ENCODE peak calls at places on chromosomes 5 and 9, in four cellular contexts. One of them, this sample, is unnamed.

GRCh38 chr9:133883356-133883755 is 108.8 kb downstream of the VAV2 start:
- DNase-seq in IMR-90: no peak
- DNase-seq in adrenal gland: no peak
- DNase-seq in HepG2: no peak
- DNase-seq in this sample: no peak

GRCh38 chr5:116571568-116572321 is 2.9 kb downstream of the SEMA6A start:
- DNase-seq in IMR-90: no peak
- DNase-seq in adrenal gland: no peak
- DNase-seq in HepG2: peak
- DNase-seq in this sample: no peak

GRCh38 chr5:151719228-151719861 is 32.6 kb upstream of the SPARC start:
- DNase-seq in IMR-90: peak
- DNase-seq in adrenal gland: peak
- DNase-seq in HepG2: peak
- DNase-seq in this sample: no peak

GRCh38 chr9:123617286-123617685 is 261.3 kb downstream of the CRB2 start:
- DNase-seq in IMR-90: no peak
- DNase-seq in adrenal gland: no peak
- DNase-seq in HepG2: no peak
- DNase-seq in this sample: no peak

GRCh38 chr5:91020065-91020800 is 362.9 kb downstream of the ARRDC3 start:
- DNase-seq in IMR-90: peak
- DNase-seq in adrenal gland: no peak
- DNase-seq in HepG2: no peak
- DNase-seq in this sample: no peak

GRCh38 chr5:68744196-68744595 is 349.6 kb upstream of the SLC30A5 start:
- DNase-seq in IMR-90: no peak
- DNase-seq in adrenal gland: no peak
- DNase-seq in HepG2: no peak
- DNase-seq in this sample: no peak

GRCh38 chr5:134136221-134136631 is 21.7 kb downstream of the TCF7 start:
- DNase-seq in IMR-90: no peak
- DNase-seq in adrenal gland: no peak
- DNase-seq in HepG2: no peak
- DNase-seq in this sample: no peak

GRCh38 chr5:155934964-155935363 is 392.0 kb upstream of the SGCD start:
- DNase-seq in IMR-90: no peak
- DNase-seq in adrenal gland: no peak
- DNase-seq in HepG2: no peak
- DNase-seq in this sample: no peak

GRCh38 chr9:31745468-31745867 is 639.0 kb upstream of the ACO1 start:
- DNase-seq in IMR-90: no peak
- DNase-seq in adrenal gland: no peak
- DNase-seq in HepG2: no peak
- DNase-seq in this sample: no peak

GRCh38 chr5:36552626-36553393 is 53.6 kb upstream of the SLC1A3 start:
- DNase-seq in IMR-90: no peak
- DNase-seq in adrenal gland: no peak
- DNase-seq in HepG2: no peak
- DNase-seq in this sample: no peak

GRCh38 chr9:127336708-127337352 is 60.1 kb upstream of the SLC2A8 start:
- DNase-seq in IMR-90: peak
- DNase-seq in adrenal gland: peak
- DNase-seq in HepG2: peak
- DNase-seq in this sample: peak

GRCh38 chr5:1526681-1527131 is 2.9 kb upstream of the LPCAT1 start:
- DNase-seq in IMR-90: no peak
- DNase-seq in adrenal gland: peak
- DNase-seq in HepG2: no peak
- DNase-seq in this sample: no peak

GRCh38 chr9:92617951-92618510 is 51.9 kb downstream of the IPPK start:
- DNase-seq in IMR-90: no peak
- DNase-seq in adrenal gland: peak
- DNase-seq in HepG2: no peak
- DNase-seq in this sample: no peak

GRCh38 chr9:137247916-137248175 is 3.2 kb upstream of the STPG3 start:
- DNase-seq in IMR-90: no peak
- DNase-seq in adrenal gland: no peak
- DNase-seq in HepG2: no peak
- DNase-seq in this sample: no peak

GRCh38 chr5:154467655-154468354 is 10.2 kb downstream of the HAND1 start:
- DNase-seq in IMR-90: peak
- DNase-seq in adrenal gland: peak
- DNase-seq in HepG2: peak
- DNase-seq in this sample: peak

GRCh38 chr5:132475531-132475930 is 15.0 kb downstream of the IRF1 start:
- DNase-seq in IMR-90: no peak
- DNase-seq in adrenal gland: no peak
- DNase-seq in HepG2: peak
- DNase-seq in this sample: no peak

GRCh38 chr5:150783422-150783928 is 4.9 kb downstream of the SMIM3 start:
- DNase-seq in IMR-90: peak
- DNase-seq in adrenal gland: peak
- DNase-seq in HepG2: no peak
- DNase-seq in this sample: peak

GRCh38 chr5:96245401-96246091 is 187.5 kb downstream of the PCSK1 start:
- DNase-seq in IMR-90: peak
- DNase-seq in adrenal gland: no peak
- DNase-seq in HepG2: peak
- DNase-seq in this sample: no peak

GRCh38 chr5:173420108-173420507 is 91.9 kb upstream of the STC2 start:
- DNase-seq in IMR-90: no peak
- DNase-seq in adrenal gland: no peak
- DNase-seq in HepG2: no peak
- DNase-seq in this sample: peak

GRCh38 chr9:126696091-126696763 is 82.5 kb downstream of the LMX1B start:
- DNase-seq in IMR-90: no peak
- DNase-seq in adrenal gland: no peak
- DNase-seq in HepG2: no peak
- DNase-seq in this sample: no peak

GRCh38 chr9:136335296-136336155 is 8.2 kb downstream of the GPSM1 start:
- DNase-seq in IMR-90: no peak
- DNase-seq in adrenal gland: no peak
- DNase-seq in HepG2: no peak
- DNase-seq in this sample: no peak

GRCh38 chr9:128091144-128091543 is 23.1 kb downstream of the SLC25A25 start:
- DNase-seq in IMR-90: peak
- DNase-seq in adrenal gland: no peak
- DNase-seq in HepG2: no peak
- DNase-seq in this sample: peak

GRCh38 chr5:139797335-139797734 is 1.7 kb downstream of the PSD2 start:
- DNase-seq in IMR-90: no peak
- DNase-seq in adrenal gland: no peak
- DNase-seq in HepG2: no peak
- DNase-seq in this sample: no peak

GRCh38 chr5:179457612-179458011 is 92.7 kb upstream of the RUFY1 start:
- DNase-seq in IMR-90: no peak
- DNase-seq in adrenal gland: no peak
- DNase-seq in HepG2: no peak
- DNase-seq in this sample: no peak

GRCh38 chr5:179454354-179454753 is 96.0 kb upstream of the RUFY1 start:
- DNase-seq in IMR-90: no peak
- DNase-seq in adrenal gland: no peak
- DNase-seq in HepG2: no peak
- DNase-seq in this sample: no peak

GRCh38 chr5:179453616-179454015 is 96.7 kb upstream of the RUFY1 start:
- DNase-seq in IMR-90: no peak
- DNase-seq in adrenal gland: no peak
- DNase-seq in HepG2: no peak
- DNase-seq in this sample: no peak

GRCh38 chr5:179452356-179453230 is 97.8 kb upstream of the RUFY1 start:
- DNase-seq in IMR-90: no peak
- DNase-seq in adrenal gland: no peak
- DNase-seq in HepG2: no peak
- DNase-seq in this sample: no peak

GRCh38 chr5:179455320-179455719 is 95.0 kb upstream of the RUFY1 start:
- DNase-seq in IMR-90: no peak
- DNase-seq in adrenal gland: no peak
- DNase-seq in HepG2: no peak
- DNase-seq in this sample: no peak
- TF ChIP-seq POLR2A in IMR-90: no peak
- TF ChIP-seq POLR2A in adrenal gland: no peak
- TF ChIP-seq POLR2A in HepG2: no peak
- TF ChIP-seq POLR2A in this sample: no peak

DNA sequence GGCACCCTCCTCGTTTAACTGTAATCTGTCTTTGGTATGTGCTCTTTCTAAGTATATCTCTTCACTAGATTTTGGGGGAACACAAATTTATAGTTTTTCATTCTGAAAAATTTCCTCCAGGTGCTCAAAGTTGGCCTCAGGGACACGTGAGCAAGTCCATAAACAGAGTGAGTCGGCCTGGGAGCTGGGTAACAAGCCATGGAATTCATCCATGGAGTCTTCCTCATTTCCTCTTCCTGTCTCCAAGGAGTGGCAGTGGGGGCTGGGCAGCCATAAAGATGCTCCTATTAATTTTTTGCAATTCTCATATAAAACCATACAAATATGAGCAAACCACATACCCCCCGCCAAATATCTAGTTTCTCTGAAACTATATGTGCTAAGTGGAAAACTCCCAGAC is 136.6 kb upstream of the OTULINL start:
- DNase-seq in IMR-90: peak
- DNase-seq in adrenal gland: no peak
- DNase-seq in HepG2: no peak
- DNase-seq in this sample: no peak
- H3K4me3 ChIP-seq in IMR-90: no peak
- H3K4me3 ChIP-seq in adrenal gland: no peak
- H3K4me3 ChIP-seq in HepG2: no peak
- H3K4me3 ChIP-seq in this sample: no peak

GRCh38 chr5:177446184-177447065 is at the start of gene PRR7:
- DNase-seq in IMR-90: peak
- DNase-seq in adrenal gland: peak
- DNase-seq in HepG2: no peak
- DNase-seq in this sample: peak
- TF ChIP-seq POLR2A in IMR-90: no peak
- TF ChIP-seq POLR2A in adrenal gland: no peak
- TF ChIP-seq POLR2A in HepG2: peak
- TF ChIP-seq POLR2A in this sample: no peak

GRCh38 chr9:20042312-20042711 is 253.5 kb upstream of the SLC24A2 start:
- DNase-seq in IMR-90: no peak
- DNase-seq in adrenal gland: no peak
- DNase-seq in HepG2: no peak
- DNase-seq in this sample: no peak

GRCh38 chr9:20044686-20045085 is 255.8 kb upstream of the SLC24A2 start:
- DNase-seq in IMR-90: peak
- DNase-seq in adrenal gland: no peak
- DNase-seq in HepG2: no peak
- DNase-seq in this sample: no peak

GRCh38 chr9:20041717-20042116 is 252.9 kb upstream of the SLC24A2 start:
- DNase-seq in IMR-90: no peak
- DNase-seq in adrenal gland: no peak
- DNase-seq in HepG2: no peak
- DNase-seq in this sample: no peak

GRCh38 chr9:20043035-20043434 is 254.2 kb upstream of the SLC24A2 start:
- DNase-seq in IMR-90: no peak
- DNase-seq in adrenal gland: no peak
- DNase-seq in HepG2: no peak
- DNase-seq in this sample: no peak

DNA sequence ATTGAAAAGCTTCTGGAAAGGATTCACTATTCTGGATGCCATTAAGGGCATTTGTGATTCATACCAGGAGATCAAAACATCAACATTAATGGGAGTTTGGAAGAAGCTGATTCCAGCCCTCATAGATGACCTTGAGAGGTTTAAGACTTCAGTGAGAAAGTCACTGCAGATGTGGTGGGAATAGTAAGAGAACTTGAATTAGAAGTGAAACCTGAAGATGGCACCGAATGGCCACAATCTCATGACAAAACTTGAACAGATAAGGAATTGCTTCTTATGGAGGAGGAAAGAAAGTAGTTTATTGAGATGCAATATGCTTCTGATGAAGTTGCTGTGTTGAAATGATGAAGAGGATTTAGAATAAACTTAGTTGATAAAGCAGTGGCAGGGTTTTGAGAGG is 254.6 kb upstream of the SLC24A2 start:
- DNase-seq in IMR-90: no peak
- DNase-seq in adrenal gland: no peak
- DNase-seq in HepG2: no peak
- DNase-seq in this sample: no peak
- H3K4me3 ChIP-seq in IMR-90: no peak
- H3K4me3 ChIP-seq in adrenal gland: no peak
- H3K4me3 ChIP-seq in HepG2: no peak
- H3K4me3 ChIP-seq in this sample: no peak

GRCh38 chr9:38172601-38173000 is 103.6 kb upstream of the SHB start:
- DNase-seq in IMR-90: no peak
- DNase-seq in adrenal gland: no peak
- DNase-seq in HepG2: no peak
- DNase-seq in this sample: no peak

GRCh38 chr9:38176256-38176655 is 107.2 kb upstream of the SHB start:
- DNase-seq in IMR-90: no peak
- DNase-seq in adrenal gland: no peak
- DNase-seq in HepG2: no peak
- DNase-seq in this sample: no peak

GRCh38 chr9:38177680-38178079 is 108.7 kb upstream of the SHB start:
- DNase-seq in IMR-90: no peak
- DNase-seq in adrenal gland: no peak
- DNase-seq in HepG2: no peak
- DNase-seq in this sample: no peak

GRCh38 chr9:38178282-38178681 is 109.3 kb upstream of the SHB start:
- DNase-seq in IMR-90: no peak
- DNase-seq in adrenal gland: no peak
- DNase-seq in HepG2: no peak
- DNase-seq in this sample: peak

GRCh38 chr9:38175423-38175822 is 106.4 kb upstream of the SHB start:
- DNase-seq in IMR-90: no peak
- DNase-seq in adrenal gland: no peak
- DNase-seq in HepG2: no peak
- DNase-seq in this sample: no peak
- TF ChIP-seq POLR2A in IMR-90: no peak
- TF ChIP-seq POLR2A in adrenal gland: no peak
- TF ChIP-seq POLR2A in HepG2: no peak
- TF ChIP-seq POLR2A in this sample: no peak